ENCODE peak calls at places on chromosome 20, in four cellular contexts. P, D, E and C are unnamed samples.

GRCh38 chr20:34990661-34991214 is 35.1 kb downstream of the MYH7B start:
- DNase-seq in P (no peak), D (no peak), E (no peak), C (no peak)

GRCh38 chr20:37656945-37657344 is 36.9 kb upstream of the CTNNBL1 start:
- DNase-seq in P (no peak), D (no peak), E (no peak), C (no peak)

GRCh38 chr20:1875762-1876161 is 19.4 kb upstream of the SIRPA start:
- DNase-seq in P (no peak), D (no peak), E (no peak), C (no peak)

GRCh38 chr20:47929368-47930115 is 144.3 kb upstream of the SULF2 start:
- DNase-seq in P (peak), D (no peak), E (no peak), C (no peak)

GRCh38 chr20:8116067-8116811 is 15.8 kb upstream of the PLCB1 start:
- DNase-seq in P (no peak), D (no peak), E (no peak), C (no peak)

GRCh38 chr20:13995841-13996240 is 525 bp downstream of the MACROD2 start:
- DNase-seq in P (peak), D (no peak), E (peak), C (no peak)

GRCh38 chr20:44597930-44598329 is 15.6 kb downstream of the PKIG start:
- DNase-seq in P (no peak), D (no peak), E (no peak), C (no peak)

GRCh38 chr20:7696311-7696710 is 243.9 kb downstream of the HAO1 start:
- DNase-seq in P (no peak), D (no peak), E (no peak), C (no peak)

GRCh38 chr20:63292904-63293303 is at the start of gene COL20A1:
- DNase-seq in P (no peak), D (no peak), E (no peak), C (no peak)

GRCh38 chr20:25376886-25377285 is 13.7 kb downstream of the ABHD12 start:
- DNase-seq in P (no peak), D (no peak), E (no peak), C (no peak)

GRCh38 chr20:62918137-62918536 is 8.2 kb downstream of the DIDO1 start:
- DNase-seq in P (no peak), D (peak), E (no peak), C (no peak)

GRCh38 chr20:57476641-57477461 is 48.1 kb downstream of the CTCFL start:
- DNase-seq in P (no peak), D (no peak), E (no peak), C (no peak)

GRCh38 chr20:47741669-47742345 is 43.5 kb downstream of the SULF2 start:
- DNase-seq in P (no peak), D (no peak), E (no peak), C (no peak)

GRCh38 chr20:57810511-57811372 is 100.9 kb upstream of the PMEPA1 start:
- DNase-seq in P (no peak), D (no peak), E (no peak), C (no peak)

GRCh38 chr20:23245553-23246128 is 105.0 kb upstream of the NXT1 start:
- DNase-seq in P (no peak), D (peak), E (peak), C (peak)
- TF ChIP-seq CTCF in P (peak), D (peak), E (peak), C (peak)

GRCh38 chr20:755931-756330 is 12.4 kb downstream of the SLC52A3 start:
- DNase-seq in P (no peak), D (no peak), E (no peak), C (no peak)

GRCh38 chr20:764255-764654 is 4.0 kb downstream of the SLC52A3 start:
- DNase-seq in P (no peak), D (no peak), E (no peak), C (no peak)

GRCh38 chr20:761418-762381 is 6.6 kb downstream of the SLC52A3 start:
- DNase-seq in P (no peak), D (no peak), E (no peak), C (no peak)

GRCh38 chr20:757509-757908 is 10.8 kb downstream of the SLC52A3 start:
- DNase-seq in P (no peak), D (no peak), E (no peak), C (no peak)

GRCh38 chr20:760751-761417 is 7.4 kb downstream of the SLC52A3 start:
- DNase-seq in P (peak), D (peak), E (peak), C (peak)
- TF ChIP-seq CTCF in P (peak), D (peak), E (peak), C (peak)

GRCh38 chr20:59985864-59986263 is 27.6 kb downstream of the CDH26 start:
- DNase-seq in P (peak), D (peak), E (no peak), C (no peak)
- TF ChIP-seq CTCF in P (peak), D (peak), E (no peak), C (no peak)

GRCh38 chr20:31257364-31257763 is at the start of gene DEFB115:
- DNase-seq in P (no peak), D (no peak), E (no peak), C (no peak)

GRCh38 chr20:31256959-31257358 is 505 bp upstream of the DEFB115 start:
- DNase-seq in P (no peak), D (no peak), E (no peak), C (no peak)

DNA sequence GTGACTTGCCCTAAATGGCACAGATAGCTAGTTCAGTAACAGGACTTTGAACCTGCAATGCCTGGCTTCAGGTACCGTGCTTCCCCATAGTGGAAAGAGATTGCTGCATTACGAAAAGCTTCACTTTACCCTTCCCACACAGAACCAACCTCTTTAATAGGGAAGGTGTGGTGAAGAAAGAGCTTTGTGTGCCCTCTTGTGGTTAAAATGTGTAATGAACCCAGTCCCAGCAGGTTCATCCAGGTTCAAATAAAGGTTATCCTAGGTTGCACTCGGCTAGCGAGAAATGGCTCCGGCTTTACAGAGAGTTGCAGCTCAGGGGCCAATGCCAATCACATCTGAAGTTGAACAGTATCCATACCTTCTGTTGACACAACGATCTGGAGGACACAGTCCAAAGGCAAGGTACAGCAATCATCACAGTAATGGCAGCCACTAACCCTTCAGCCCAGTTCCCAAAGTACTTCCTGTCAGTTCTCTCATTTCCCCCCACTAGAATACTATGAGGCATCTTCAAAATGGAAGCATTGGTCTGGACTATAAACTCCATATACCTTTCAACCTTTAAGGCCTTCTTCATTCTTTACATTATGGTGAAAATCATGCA is 3.0 kb downstream of the DEFB115 start:
- DNase-seq in P (peak), D (peak), E (no peak), C (no peak)
- TF ChIP-seq CTCF in P (peak), D (peak), E (peak), C (peak)

GRCh38 chr20:18750735-18751134 is 62.8 kb upstream of the SCP2D1 start:
- DNase-seq in P (no peak), D (no peak), E (no peak), C (no peak)

GRCh38 chr20:18749528-18749927 is 64.1 kb upstream of the SCP2D1 start:
- DNase-seq in P (no peak), D (no peak), E (no peak), C (no peak)

GRCh38 chr20:18754030-18754659 is 59.4 kb upstream of the SCP2D1 start:
- DNase-seq in P (no peak), D (no peak), E (no peak), C (peak)
- TF ChIP-seq CTCF in P (no peak), D (no peak), E (no peak), C (no peak)